ENCODE peak calls at places on chromosomes 12 and 14, in five cellular contexts. One of them, this sample, is unnamed. For H3K9me3 and H3K4me1, the result is how much of the 10 kb centered on the place peaks cover.

GRCh38 chr12:27652174-27652763 is 44.0 kb upstream of the REP15 start:
- DNase-seq in right lobe of liver: peak
- DNase-seq in mesenchymal stem cell: peak
- DNase-seq in cardiac muscle cell: peak
- DNase-seq in pancreas: no peak
- DNase-seq in this sample: peak

GRCh38 chr14:34436960-34437728 is 24.9 kb downstream of the SPTSSA start:
- DNase-seq in right lobe of liver: no peak
- DNase-seq in mesenchymal stem cell: no peak
- DNase-seq in cardiac muscle cell: no peak
- DNase-seq in pancreas: no peak
- DNase-seq in this sample: no peak

GRCh38 chr12:116870306-116870705 is 10.9 kb downstream of the HRK start:
- DNase-seq in right lobe of liver: no peak
- DNase-seq in mesenchymal stem cell: no peak
- DNase-seq in cardiac muscle cell: no peak
- DNase-seq in pancreas: no peak
- DNase-seq in this sample: no peak

GRCh38 chr12:51082561-51083139 is 746 bp downstream of the CSRNP2 start:
- DNase-seq in right lobe of liver: no peak
- DNase-seq in mesenchymal stem cell: peak
- DNase-seq in cardiac muscle cell: no peak
- DNase-seq in pancreas: no peak
- DNase-seq in this sample: no peak

GRCh38 chr12:109385339-109386078 is 37.8 kb downstream of the MYO1H start:
- DNase-seq in right lobe of liver: no peak
- DNase-seq in mesenchymal stem cell: peak
- DNase-seq in cardiac muscle cell: peak
- DNase-seq in pancreas: no peak
- DNase-seq in this sample: peak

GRCh38 chr14:32206552-32206951 is 3.5 kb upstream of the RNU6-8 start:
- DNase-seq in right lobe of liver: no peak
- DNase-seq in mesenchymal stem cell: no peak
- DNase-seq in cardiac muscle cell: no peak
- DNase-seq in pancreas: no peak
- DNase-seq in this sample: no peak

GRCh38 chr12:114152890-114153289 is 186.8 kb upstream of the RBM19 start:
- DNase-seq in right lobe of liver: no peak
- DNase-seq in mesenchymal stem cell: no peak
- DNase-seq in cardiac muscle cell: no peak
- DNase-seq in pancreas: no peak
- DNase-seq in this sample: no peak

GRCh38 chr14:74302160-74302628 is 540 bp downstream of the ABCD4 start:
- DNase-seq in right lobe of liver: no peak
- DNase-seq in mesenchymal stem cell: peak
- DNase-seq in cardiac muscle cell: peak
- DNase-seq in pancreas: no peak
- DNase-seq in this sample: peak

GRCh38 chr12:92466391-92467305 is 236.1 kb upstream of the PLEKHG7 start:
- DNase-seq in right lobe of liver: no peak
- DNase-seq in mesenchymal stem cell: peak
- DNase-seq in cardiac muscle cell: peak
- DNase-seq in pancreas: no peak
- DNase-seq in this sample: no peak

GRCh38 chr14:101929946-101930345 is 34.4 kb upstream of the DYNC1H1 start:
- DNase-seq in right lobe of liver: no peak
- DNase-seq in mesenchymal stem cell: no peak
- DNase-seq in cardiac muscle cell: no peak
- DNase-seq in pancreas: no peak
- DNase-seq in this sample: no peak

GRCh38 chr12:131726-132465 is 65.3 kb downstream of the IQSEC3 start:
- DNase-seq in right lobe of liver: no peak
- DNase-seq in mesenchymal stem cell: no peak
- DNase-seq in cardiac muscle cell: no peak
- DNase-seq in pancreas: no peak
- DNase-seq in this sample: no peak

GRCh38 chr12:113582521-113583218 is 111.0 kb upstream of the LHX5 start:
- DNase-seq in right lobe of liver: no peak
- DNase-seq in mesenchymal stem cell: no peak
- DNase-seq in cardiac muscle cell: peak
- DNase-seq in pancreas: no peak
- DNase-seq in this sample: no peak

GRCh38 chr12:103505371-103506236 is 9.8 kb upstream of the C12orf42 start:
- DNase-seq in right lobe of liver: no peak
- DNase-seq in mesenchymal stem cell: no peak
- DNase-seq in cardiac muscle cell: no peak
- DNase-seq in pancreas: no peak
- DNase-seq in this sample: no peak

GRCh38 chr12:105393586-105393985 is 63.1 kb downstream of the C12orf75 start:
- DNase-seq in right lobe of liver: no peak
- DNase-seq in mesenchymal stem cell: peak
- DNase-seq in cardiac muscle cell: no peak
- DNase-seq in pancreas: no peak
- DNase-seq in this sample: no peak

GRCh38 chr14:61103541-61104339 is 122.7 kb downstream of the SLC38A6 start:
- DNase-seq in right lobe of liver: no peak
- DNase-seq in mesenchymal stem cell: peak
- DNase-seq in cardiac muscle cell: no peak
- DNase-seq in pancreas: no peak
- DNase-seq in this sample: peak

GRCh38 chr12:76713130-76713529 is 50.8 kb upstream of the ZDHHC17 start:
- DNase-seq in right lobe of liver: no peak
- DNase-seq in mesenchymal stem cell: peak
- DNase-seq in cardiac muscle cell: no peak
- DNase-seq in pancreas: no peak
- DNase-seq in this sample: no peak

GRCh38 chr12:11954181-11954580 is 116.6 kb upstream of the BCL2L14 start:
- DNase-seq in right lobe of liver: no peak
- DNase-seq in mesenchymal stem cell: no peak
- DNase-seq in cardiac muscle cell: no peak
- DNase-seq in pancreas: no peak
- DNase-seq in this sample: no peak

GRCh38 chr12:124361074-124361965 is 66.4 kb downstream of the RFLNA start:
- DNase-seq in right lobe of liver: peak
- DNase-seq in mesenchymal stem cell: no peak
- DNase-seq in cardiac muscle cell: no peak
- DNase-seq in pancreas: no peak
- DNase-seq in this sample: no peak
- H3K9me3 ChIP-seq in right lobe of liver: under half
- H3K9me3 ChIP-seq in mesenchymal stem cell: under half
- H3K9me3 ChIP-seq in cardiac muscle cell: under half
- H3K9me3 ChIP-seq in pancreas: under half
- H3K9me3 ChIP-seq in this sample: under half

GRCh38 chr12:57546438-57547365 is at the start of gene DCTN2:
- DNase-seq in right lobe of liver: peak
- DNase-seq in mesenchymal stem cell: peak
- DNase-seq in cardiac muscle cell: peak
- DNase-seq in pancreas: peak
- DNase-seq in this sample: no peak
- H3K27ac ChIP-seq in right lobe of liver: peak
- H3K27ac ChIP-seq in mesenchymal stem cell: no peak
- H3K27ac ChIP-seq in cardiac muscle cell: no peak
- H3K27ac ChIP-seq in pancreas: peak
- H3K27ac ChIP-seq in this sample: peak

DNA sequence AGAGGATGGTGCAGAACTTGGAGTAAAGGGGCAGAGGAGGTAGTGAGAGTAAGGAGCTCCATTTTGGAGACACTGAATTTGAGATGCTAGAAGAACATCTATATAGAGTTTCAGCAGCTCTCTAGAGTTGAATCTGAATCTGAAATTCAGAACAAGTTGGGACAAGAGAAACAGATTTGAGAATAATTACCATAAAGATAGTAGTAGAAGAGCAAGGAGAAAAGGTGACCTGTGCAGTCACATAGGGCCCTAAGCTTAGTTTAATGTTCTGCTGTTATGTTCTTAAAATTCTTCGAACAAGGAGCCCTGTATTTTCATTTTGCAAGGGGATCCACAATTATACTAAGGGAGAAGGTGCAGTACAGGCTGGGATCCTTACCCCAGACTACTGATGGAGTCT is 7.4 kb downstream of the REM2 start:
- DNase-seq in right lobe of liver: no peak
- DNase-seq in mesenchymal stem cell: no peak
- DNase-seq in cardiac muscle cell: no peak
- DNase-seq in pancreas: no peak
- DNase-seq in this sample: no peak
- H3K4me1 ChIP-seq in right lobe of liver: under half
- H3K4me1 ChIP-seq in mesenchymal stem cell: under half
- H3K4me1 ChIP-seq in cardiac muscle cell: under half
- H3K4me1 ChIP-seq in pancreas: under half
- H3K4me1 ChIP-seq in this sample: under half

GRCh38 chr12:34406996-34407300 is 384.7 kb downstream of the ALG10 start:
- DNase-seq in right lobe of liver: no peak
- DNase-seq in mesenchymal stem cell: no peak
- DNase-seq in cardiac muscle cell: no peak
- DNase-seq in pancreas: peak
- DNase-seq in this sample: no peak
- H3K9me3 ChIP-seq in right lobe of liver: under half
- H3K9me3 ChIP-seq in mesenchymal stem cell: half or more
- H3K9me3 ChIP-seq in cardiac muscle cell: under half
- H3K9me3 ChIP-seq in pancreas: under half
- H3K9me3 ChIP-seq in this sample: under half

DNA sequence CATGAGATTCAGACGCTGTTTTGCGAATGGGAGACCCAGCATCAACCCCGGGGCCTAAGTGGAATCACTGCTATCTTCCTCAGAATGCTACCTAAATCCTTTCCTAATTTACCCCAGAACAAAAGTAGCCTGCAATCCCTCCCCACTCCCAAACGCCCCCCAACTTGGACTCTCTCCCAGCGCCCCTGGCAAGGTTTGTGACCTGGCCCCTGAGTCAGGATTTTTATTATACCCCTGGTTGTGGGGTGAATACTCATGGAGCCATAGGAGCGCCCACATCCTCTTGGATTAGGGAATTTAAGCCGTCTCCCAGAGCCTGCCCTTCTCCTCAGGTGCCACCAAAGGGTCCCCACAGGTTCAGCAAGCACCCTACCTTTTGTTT is 360 bp downstream of the MYL6B start:
- DNase-seq in right lobe of liver: no peak
- DNase-seq in mesenchymal stem cell: no peak
- DNase-seq in cardiac muscle cell: peak
- DNase-seq in pancreas: no peak
- DNase-seq in this sample: no peak
- H3K27ac ChIP-seq in right lobe of liver: peak
- H3K27ac ChIP-seq in mesenchymal stem cell: no peak
- H3K27ac ChIP-seq in cardiac muscle cell: no peak
- H3K27ac ChIP-seq in pancreas: no peak
- H3K27ac ChIP-seq in this sample: no peak

DNA sequence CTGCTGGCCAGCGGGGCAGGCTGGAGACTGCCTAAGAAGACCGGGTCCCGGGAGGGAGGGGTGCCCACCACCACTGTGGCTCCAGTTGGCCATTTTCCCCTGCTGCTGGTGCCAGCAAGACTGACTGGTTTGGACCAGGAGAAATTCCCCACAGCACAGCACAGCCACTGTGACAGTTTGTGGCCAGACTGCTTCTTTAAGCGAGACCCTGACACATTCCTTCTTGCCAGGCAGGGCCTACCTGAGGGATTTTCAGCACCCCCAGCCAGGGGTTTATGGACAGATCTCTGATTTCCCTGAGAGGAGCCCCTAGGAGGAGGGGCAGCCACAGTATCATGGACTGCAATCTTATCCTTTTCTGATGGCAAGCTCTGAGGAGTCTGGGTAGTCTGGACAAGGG is 15.5 kb downstream of the GLIPR1L1 start:
- DNase-seq in right lobe of liver: no peak
- DNase-seq in mesenchymal stem cell: no peak
- DNase-seq in cardiac muscle cell: no peak
- DNase-seq in pancreas: no peak
- DNase-seq in this sample: no peak
- H3K4me1 ChIP-seq in right lobe of liver: under half
- H3K4me1 ChIP-seq in mesenchymal stem cell: under half
- H3K4me1 ChIP-seq in cardiac muscle cell: under half
- H3K4me1 ChIP-seq in pancreas: under half
- H3K4me1 ChIP-seq in this sample: under half

GRCh38 chr12:52615208-52615868 is 3.0 kb downstream of the KRT73 start:
- DNase-seq in right lobe of liver: no peak
- DNase-seq in mesenchymal stem cell: no peak
- DNase-seq in cardiac muscle cell: no peak
- DNase-seq in pancreas: no peak
- DNase-seq in this sample: no peak
- H3K9me3 ChIP-seq in right lobe of liver: under half
- H3K9me3 ChIP-seq in mesenchymal stem cell: under half
- H3K9me3 ChIP-seq in cardiac muscle cell: under half
- H3K9me3 ChIP-seq in pancreas: under half
- H3K9me3 ChIP-seq in this sample: under half

DNA sequence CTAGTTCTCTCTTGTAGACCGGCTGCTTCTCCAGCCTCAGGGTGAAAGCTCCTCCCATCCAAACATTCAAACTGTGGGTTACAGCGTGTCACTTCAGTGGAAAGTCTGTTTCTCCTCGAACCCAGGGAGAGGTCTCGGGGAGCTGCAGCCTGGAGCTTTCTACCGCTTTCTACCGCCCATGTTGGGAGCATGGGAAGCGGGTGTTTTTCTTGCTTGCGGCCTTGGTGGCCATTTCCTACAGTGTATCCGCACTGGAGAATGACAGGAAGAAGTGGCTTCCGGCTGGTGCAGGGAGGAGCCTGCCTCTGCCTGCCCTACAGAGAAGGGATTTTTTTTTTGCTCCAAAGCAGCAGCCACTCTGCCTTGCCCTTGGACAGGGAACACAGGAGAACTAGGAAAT is 21.2 kb downstream of the ZFP36L1 start:
- DNase-seq in right lobe of liver: peak
- DNase-seq in mesenchymal stem cell: no peak
- DNase-seq in cardiac muscle cell: no peak
- DNase-seq in pancreas: no peak
- DNase-seq in this sample: no peak
- H3K27ac ChIP-seq in right lobe of liver: peak
- H3K27ac ChIP-seq in mesenchymal stem cell: no peak
- H3K27ac ChIP-seq in cardiac muscle cell: no peak
- H3K27ac ChIP-seq in pancreas: no peak
- H3K27ac ChIP-seq in this sample: no peak

This sample was measured in SJSA1.